ENCODE peak calls at places on chromosomes 11 and 22, in four cellular contexts. H is tibial artery, J is IMR-90, I is transverse colon. B is an unnamed sample.

GRCh38 chr11:122755941-122756340 is 82.4 kb upstream of the CRTAM start:
- DNase-seq in H (no peak), J (no peak), I (no peak), B (no peak)

GRCh38 chr22:47390026-47390970 is 627.8 kb downstream of the TBC1D22A start:
- DNase-seq in H (no peak), J (no peak), I (no peak), B (no peak)

GRCh38 chr22:24175160-24175808 is 6.0 kb upstream of the SUSD2 start:
- DNase-seq in H (peak; percentile 94), J (peak; percentile 72), I (peak; percentile 85), B (peak; percentile 77)

GRCh38 chr11:92651159-92651558 is 318.3 kb upstream of the MTNR1B start:
- DNase-seq in H (no peak), J (no peak), I (no peak), B (no peak)

GRCh38 chr11:62147545-62147944 is 23.7 kb downstream of the INCENP start:
- DNase-seq in H (peak; percentile 43), J (no peak), I (no peak), B (no peak)

GRCh38 chr11:125262194-125262824 is 97.8 kb downstream of the PKNOX2 start:
- DNase-seq in H (no peak), J (no peak), I (no peak), B (no peak)

GRCh38 chr11:1256257-1257045 is 33.6 kb downstream of the MUC5B start:
- DNase-seq in H (no peak), J (no peak), I (no peak), B (no peak)

GRCh38 chr11:65298655-65299179 is 15.9 kb upstream of the CDC42EP2 start:
- DNase-seq in H (peak; percentile 80), J (peak; percentile 81), I (peak; percentile 53), B (no peak)

GRCh38 chr11:120063686-120064340 is 74.1 kb downstream of the TRIM29 start:
- DNase-seq in H (no peak), J (no peak), I (no peak), B (no peak)

GRCh38 chr22:37638351-37639069 is 959 bp upstream of the SH3BP1 start:
- DNase-seq in H (no peak), J (no peak), I (peak; percentile 85), B (no peak)

GRCh38 chr11:74570266-74571061 is 21.9 kb upstream of the POLD3 start:
- DNase-seq in H (no peak), J (peak; percentile 53), I (peak; percentile 66), B (no peak)

GRCh38 chr11:92380882-92381281 is 156.3 kb downstream of the FAT3 start:
- DNase-seq in H (no peak), J (peak; percentile 77), I (no peak), B (no peak)

GRCh38 chr11:112806876-112807275 is 154.3 kb upstream of the NCAM1 start:
- DNase-seq in H (no peak), J (no peak), I (no peak), B (no peak)

GRCh38 chr11:795638-796564 is 2.2 kb downstream of the SLC25A22 start:
- DNase-seq in H (peak; percentile 89), J (peak; percentile 89), I (peak; percentile 81), B (peak; percentile 81)

GRCh38 chr22:22460635-22461034 is 47.9 kb downstream of the ZNF280B start:
- DNase-seq in H (no peak), J (no peak), I (no peak), B (no peak)

GRCh38 chr11:35364101-35364780 is 55.1 kb downstream of the SLC1A2 start:
- DNase-seq in H (peak; percentile 91), J (peak; percentile 86), I (peak; percentile 35), B (peak; percentile 74)

GRCh38 chr11:61948505-61948904 is 1.6 kb upstream of the BEST1 start:
- DNase-seq in H (no peak), J (no peak), I (no peak), B (no peak)

GRCh38 chr11:59261150-59261549 is 48.4 kb upstream of the MPEG1 start:
- DNase-seq in H (no peak), J (no peak), I (no peak), B (no peak)

GRCh38 chr11:59262419-59262818 is 49.7 kb upstream of the MPEG1 start:
- DNase-seq in H (no peak), J (no peak), I (no peak), B (no peak)

GRCh38 chr11:59265735-59266134 is 53.0 kb upstream of the MPEG1 start:
- DNase-seq in H (no peak), J (no peak), I (no peak), B (no peak)

GRCh38 chr11:59264736-59265135 is 52.0 kb upstream of the MPEG1 start:
- DNase-seq in H (no peak), J (no peak), I (no peak), B (no peak)

DNA sequence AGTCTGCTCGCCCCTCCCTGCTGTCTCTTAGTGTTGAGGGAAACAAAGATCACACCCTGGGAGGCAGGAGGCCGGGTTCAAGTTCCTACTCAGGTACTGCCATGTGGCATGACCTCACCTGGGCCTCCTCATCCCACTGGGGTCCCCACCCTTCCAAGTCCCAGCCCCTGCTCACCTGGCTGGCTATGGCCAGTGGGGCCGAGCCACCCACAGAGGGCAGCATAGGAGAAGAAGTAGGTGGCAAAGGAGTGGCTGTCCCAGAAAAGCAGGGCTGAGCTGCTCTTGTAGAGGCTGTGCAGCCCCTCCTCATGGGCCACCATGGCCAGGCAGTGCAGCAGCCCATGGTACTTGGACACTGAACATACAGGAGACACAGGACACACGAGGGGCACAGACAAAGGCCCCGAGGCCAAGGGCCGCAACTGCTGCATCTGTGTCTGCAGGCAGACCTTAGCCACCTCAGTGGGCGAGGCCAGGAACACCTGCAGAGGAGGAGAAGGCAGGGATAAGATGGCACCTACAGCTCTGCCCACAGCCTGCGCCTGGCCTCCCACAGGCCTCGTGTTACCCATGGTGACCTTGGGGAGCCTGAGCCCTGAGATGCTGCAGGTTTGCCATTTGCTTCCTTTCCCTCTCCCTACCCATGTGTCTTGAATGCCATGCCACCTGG is 50.6 kb upstream of the MPEG1 start:
- DNase-seq in H (no peak), J (no peak), I (peak; percentile 36), B (no peak)
- TF ChIP-seq CTCF in H (no peak), J (no peak), I (peak; percentile 41), B (no peak)

DNA sequence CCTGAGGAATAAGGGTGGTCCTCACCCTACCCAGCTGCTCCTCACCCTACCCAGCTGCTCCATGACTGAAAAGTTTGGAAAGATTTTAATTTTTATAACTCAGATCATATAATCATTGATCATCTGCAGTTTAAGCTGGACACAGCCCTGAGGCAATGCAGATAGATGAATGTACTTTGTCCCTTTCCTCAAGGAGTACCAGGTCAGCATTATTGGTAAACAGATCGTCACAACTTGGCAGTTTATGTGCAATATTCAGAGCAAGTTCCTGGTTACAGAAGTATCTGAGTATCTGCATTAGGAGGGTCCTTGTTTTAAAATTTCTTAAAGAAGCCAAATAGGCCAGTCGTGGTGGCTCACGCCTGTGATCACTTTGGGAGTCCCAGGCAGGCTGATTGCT is 3.6 kb downstream of the TNRC6B start:
- DNase-seq in H (no peak), J (no peak), I (no peak), B (no peak)
- H3K4me1 ChIP-seq in H (peaks cover 65% of the 10 kb centered on the region), J (peaks cover 11% of the 10 kb centered on the region), I (peaks cover 60% of the 10 kb centered on the region), B (peaks cover 14% of the 10 kb centered on the region)

DNA sequence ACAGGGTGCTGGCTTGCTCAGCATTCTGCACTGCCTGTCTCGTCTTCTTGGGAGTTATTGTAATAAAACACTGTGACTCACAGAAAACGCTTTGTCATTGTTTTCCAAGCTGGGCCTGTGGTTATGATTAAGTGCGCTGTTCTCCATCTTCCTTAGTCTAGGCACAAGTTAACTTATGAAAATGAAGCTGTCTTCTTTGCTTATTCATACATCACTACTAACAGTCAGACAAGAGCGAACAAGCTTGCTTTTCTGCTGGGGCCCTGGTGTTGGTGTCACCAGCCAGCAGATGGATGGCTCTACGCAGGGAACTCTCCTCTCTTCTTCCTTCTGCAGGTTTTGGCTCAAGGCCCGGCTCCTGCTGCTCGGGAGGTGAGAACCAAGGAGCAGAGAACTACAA is 380.1 kb upstream of the SYN3 start:
- DNase-seq in H (no peak), J (peak; percentile 89), I (no peak), B (no peak)
- TF ChIP-seq CTCF in H (no peak), J (no peak), I (no peak), B (no peak)

GRCh38 chr22:30313527-30314385 is 13.0 kb downstream of the TBC1D10A start:
- DNase-seq in H (no peak), J (no peak), I (no peak), B (no peak)
- H3K4me1 ChIP-seq in H (peaks cover 92% of the 10 kb centered on the region), J (peaks cover 61% of the 10 kb centered on the region), I (peaks cover 59% of the 10 kb centered on the region), B (peaks cover 61% of the 10 kb centered on the region)

GRCh38 chr11:36374726-36375125 is 78.6 kb downstream of the PRR5L start:
- DNase-seq in H (no peak), J (no peak), I (no peak), B (no peak)

GRCh38 chr11:36372101-36372767 is 76.1 kb downstream of the PRR5L start:
- DNase-seq in H (no peak), J (peak; percentile 81), I (no peak), B (no peak)

GRCh38 chr11:36371161-36371560 is 75.1 kb downstream of the PRR5L start:
- DNase-seq in H (no peak), J (no peak), I (no peak), B (no peak)

GRCh38 chr11:36373040-36374010 is 77.2 kb downstream of the PRR5L start:
- DNase-seq in H (no peak), J (no peak), I (no peak), B (no peak)

DNA sequence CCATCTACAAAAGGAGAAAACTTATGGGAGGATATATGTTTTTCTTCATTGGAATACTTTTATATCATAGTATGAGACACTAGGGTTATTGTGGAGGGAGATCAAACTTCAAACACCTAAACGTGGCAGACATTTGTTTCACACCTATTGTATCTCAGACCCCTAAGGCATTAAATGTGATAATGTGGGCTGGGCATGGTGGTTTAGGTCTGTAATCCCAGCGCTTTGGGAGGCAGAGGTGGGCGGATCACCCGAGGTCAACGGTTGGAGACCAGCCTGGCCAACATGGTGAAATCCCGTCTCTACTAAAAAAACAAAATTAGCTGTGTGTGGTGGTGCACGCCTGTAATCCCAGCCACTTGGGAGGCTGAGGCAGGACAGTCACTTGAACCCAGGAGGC is 75.5 kb downstream of the PRR5L start:
- DNase-seq in H (no peak), J (no peak), I (no peak), B (no peak)
- TF ChIP-seq CTCF in H (no peak), J (no peak), I (no peak), B (no peak)

GRCh38 chr11:20095189-20095588 is 65.1 kb downstream of the DBX1 start:
- DNase-seq in H (no peak), J (no peak), I (no peak), B (no peak)
- H3K4me1 ChIP-seq in H (peaks cover 69% of the 10 kb centered on the region), J (peaks cover 8% of the 10 kb centered on the region), I (no peaks in the 10 kb centered on the region), B (no peaks in the 10 kb centered on the region)